ENCODE peak calls at places on chromosome 4, in six cellular contexts. A is aorta; W is A549; Z is gastrocnemius medialis; K is effector memory CD4-positive, alpha-beta T cell; C is GM23248. U is an unnamed sample.

GRCh38 chr4:171031338-171031737 is 781.9 kb upstream of the GALNTL6 start:
- DNase-seq in A (no peak), W (no peak), Z (no peak), K (no peak), C (no peak), U (no peak)

GRCh38 chr4:25914670-25915358 is 794 bp downstream of the SMIM20 start:
- DNase-seq in A (no peak), W (no peak), Z (no peak), K (no peak), C (peak; percentile 55), U (no peak)

GRCh38 chr4:89876548-89876947 is 18.1 kb upstream of the MMRN1 start:
- DNase-seq in A (no peak), W (no peak), Z (no peak), K (no peak), C (no peak), U (no peak)

GRCh38 chr4:126678608-126679007 is 954.1 kb upstream of the INTU start:
- DNase-seq in A (no peak), W (no peak), Z (no peak), K (no peak), C (no peak), U (no peak)

GRCh38 chr4:22490718-22491330 is 25.0 kb downstream of the ADGRA3 start:
- DNase-seq in A (no peak), W (no peak), Z (no peak), K (no peak), C (no peak), U (no peak)

GRCh38 chr4:140609548-140610425 is 41.0 kb upstream of the UCP1 start:
- DNase-seq in A (no peak), W (peak; percentile 42), Z (no peak), K (no peak), C (peak; percentile 72), U (peak; percentile 5)

GRCh38 chr4:47933798-47934197 is 19.4 kb upstream of the NFXL1 start:
- DNase-seq in A (no peak), W (peak; percentile 28), Z (no peak), K (no peak), C (peak; percentile 69), U (no peak)

GRCh38 chr4:174222266-174222872 is 61.1 kb downstream of the FBXO8 start:
- DNase-seq in A (no peak), W (peak; percentile 28), Z (no peak), K (no peak), C (peak; percentile 51), U (no peak)

GRCh38 chr4:48250343-48250742 is 19.3 kb downstream of the TEC start:
- DNase-seq in A (no peak), W (no peak), Z (no peak), K (no peak), C (no peak), U (no peak)

GRCh38 chr4:176187610-176188009 is 7.8 kb downstream of the SPATA4 start:
- DNase-seq in A (no peak), W (no peak), Z (no peak), K (no peak), C (peak; percentile 74), U (no peak)

GRCh38 chr4:47640911-47641310 is 155.8 kb downstream of the ATP10D start:
- DNase-seq in A (no peak), W (no peak), Z (no peak), K (no peak), C (peak; percentile 28), U (no peak)

GRCh38 chr4:55675196-55675793 is 39.2 kb upstream of the NMU start:
- DNase-seq in A (no peak), W (no peak), Z (no peak), K (no peak), C (no peak), U (no peak)

GRCh38 chr4:144611850-144612249 is 34.1 kb upstream of the HHIP start:
- DNase-seq in A (no peak), W (peak; percentile 9), Z (no peak), K (no peak), C (peak; percentile 45), U (no peak)

GRCh38 chr4:147714575-147715401 is 17.1 kb upstream of the ARHGAP10 start:
- DNase-seq in A (peak; percentile 81), W (no peak), Z (peak; percentile 50), K (no peak), C (peak; percentile 92), U (no peak)

GRCh38 chr4:186037692-186038658 is 31.0 kb upstream of the TLR3 start:
- DNase-seq in A (no peak), W (peak; percentile 77), Z (no peak), K (no peak), C (peak; percentile 69), U (peak; percentile 8)

DNA sequence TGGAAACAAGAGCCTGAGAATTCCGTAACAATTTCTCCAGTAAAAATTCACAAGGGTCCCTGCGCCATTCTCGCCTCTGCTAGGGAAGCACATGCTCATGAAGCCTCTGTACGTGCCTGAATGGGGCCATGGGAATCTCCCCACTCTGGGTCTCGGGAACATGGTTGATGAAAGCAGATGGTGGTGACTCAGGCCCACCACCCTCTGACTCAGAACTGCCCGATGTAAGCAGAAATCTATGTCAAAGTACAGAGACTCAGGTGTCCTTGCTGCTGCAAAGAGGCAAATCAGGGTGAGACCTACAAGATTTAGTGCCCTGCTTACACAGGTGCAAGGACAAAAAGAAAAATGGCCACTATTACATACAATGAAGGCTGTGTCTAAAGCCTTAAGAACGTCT is 65.0 kb downstream of the SCD5 start:
- DNase-seq in A (no peak), W (no peak), Z (no peak), K (no peak), C (peak; percentile 61), U (no peak)
- H3K27ac ChIP-seq in A (no peak overlapping the region), W (no peak overlapping the region), Z (no peak overlapping the region), K (no peak overlapping the region), C (no peak overlapping the region), U (no peak overlapping the region)

GRCh38 chr4:150583287-150584197 is 1.6 kb downstream of the MAB21L2 start:
- DNase-seq in A (peak; percentile 76), W (no peak), Z (peak; percentile 13), K (no peak), C (no peak), U (no peak)
- H3K27ac ChIP-seq in A (no peak overlapping the region), W (no peak overlapping the region), Z (no peak overlapping the region), K (no peak overlapping the region), C (no peak overlapping the region), U (no peak overlapping the region)

GRCh38 chr4:37510626-37511025 is 175.6 kb downstream of the RELL1 start:
- DNase-seq in A (no peak), W (no peak), Z (no peak), K (no peak), C (no peak), U (no peak)

GRCh38 chr4:37517326-37517725 is 168.8 kb downstream of the RELL1 start:
- DNase-seq in A (no peak), W (no peak), Z (no peak), K (no peak), C (peak; percentile 16), U (no peak)

GRCh38 chr4:37516057-37516775 is 170.0 kb downstream of the RELL1 start:
- DNase-seq in A (no peak), W (no peak), Z (no peak), K (no peak), C (peak; percentile 45), U (no peak)
- H3K27ac ChIP-seq in A (no peak overlapping the region), W (no peak overlapping the region), Z (no peak overlapping the region), K (no peak overlapping the region), C (no peak overlapping the region), U (no peak overlapping the region)

GRCh38 chr4:77012726-77013125 is 63.1 kb downstream of the CCNI start:
- DNase-seq in A (no peak), W (no peak), Z (no peak), K (no peak), C (no peak), U (no peak)

GRCh38 chr4:77007358-77008230 is 58.0 kb downstream of the SEPTIN11 start:
- DNase-seq in A (no peak), W (no peak), Z (no peak), K (peak; percentile 35), C (peak; percentile 80), U (peak; percentile 35)

GRCh38 chr4:77010841-77011354 is 61.3 kb downstream of the SEPTIN11 start:
- DNase-seq in A (no peak), W (no peak), Z (no peak), K (no peak), C (peak; percentile 86), U (no peak)

GRCh38 chr4:77006753-77007355 is 57.3 kb downstream of the SEPTIN11 start:
- DNase-seq in A (no peak), W (no peak), Z (no peak), K (no peak), C (peak; percentile 36), U (no peak)

DNA sequence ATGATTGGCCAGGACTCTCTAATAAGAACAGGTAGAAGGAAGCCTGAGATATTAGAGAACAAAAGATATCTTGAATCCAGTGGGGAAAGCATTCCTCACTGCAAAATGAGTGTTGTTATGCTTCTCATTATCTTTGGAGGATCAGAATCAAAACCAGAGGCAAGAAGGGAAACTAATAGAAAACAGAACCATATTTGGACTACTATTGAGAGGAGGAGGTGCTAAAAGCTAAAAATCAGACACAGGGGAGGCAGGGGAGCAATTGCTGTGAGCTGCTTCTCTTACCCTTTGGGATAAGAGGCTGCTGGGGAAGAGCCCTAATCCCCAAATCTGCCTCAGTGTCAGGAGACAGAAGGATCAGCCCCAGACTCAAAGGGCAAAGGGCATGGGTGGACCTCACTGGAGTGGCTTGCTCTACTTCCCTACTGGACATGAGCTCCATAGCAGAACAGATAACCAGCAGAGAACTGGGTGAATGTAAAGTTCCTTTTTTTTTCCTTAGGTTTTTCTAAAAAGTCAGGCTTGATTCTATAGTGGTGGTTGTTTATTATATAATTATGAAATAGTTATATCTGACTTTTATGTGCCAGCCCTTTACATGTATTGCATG is 60.1 kb downstream of the SEPTIN11 start:
- DNase-seq in A (no peak), W (no peak), Z (no peak), K (no peak), C (no peak), U (no peak)
- H3K27ac ChIP-seq in A (no peak overlapping the region), W (no peak overlapping the region), Z (no peak overlapping the region), K (no peak overlapping the region), C (peak overlapping the region; percentile 89), U (peak overlapping the region; percentile 29)

DNA sequence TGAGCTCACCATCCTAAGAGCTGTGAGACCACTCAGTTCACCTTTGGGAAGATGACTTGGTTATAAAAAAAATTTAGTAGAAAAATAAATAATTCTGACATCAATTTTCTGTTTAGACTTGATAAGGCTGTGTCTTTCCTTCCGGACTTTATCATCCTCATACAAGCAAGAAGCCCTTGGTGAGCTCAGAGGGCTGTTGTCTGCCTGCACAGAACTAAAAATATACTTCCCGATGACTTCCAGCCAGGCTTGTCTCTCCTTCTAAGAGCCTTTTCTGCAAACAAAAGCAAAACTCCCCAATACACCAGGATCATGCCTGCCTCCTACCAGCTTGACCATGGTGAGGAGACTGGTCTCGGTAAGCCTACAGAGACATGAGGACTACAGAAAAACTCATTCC is 58.3 kb upstream of the PHOX2B start:
- DNase-seq in A (no peak), W (no peak), Z (no peak), K (no peak), C (no peak), U (no peak)
- H3K27ac ChIP-seq in A (no peak overlapping the region), W (no peak overlapping the region), Z (no peak overlapping the region), K (no peak overlapping the region), C (no peak overlapping the region), U (no peak overlapping the region)

U was measured in caudate nucleus.